ENCODE peak calls at places on chromosomes 13 and 19, in seven cellular contexts. A is cardiac fibroblast, D is astrocyte, H is epithelial cell of proximal tubule, W is HL-60, X is psoas muscle, Z is cardiac muscle cell. S is an unnamed sample.

GRCh38 chr19:29268721-29269483 is 56.0 kb upstream of the UQCRFS1 start:
- DNase-seq in A (no peak), D (no peak), H (no peak), W (no peak), X (no peak), Z (no peak), S (no peak)

GRCh38 chr13:21603531-21604448 is at the start of gene MICU2:
- DNase-seq in A (peak; percentile 94), D (peak; percentile 89), H (peak; percentile 73), W (peak; percentile 79), X (peak; percentile 96), Z (peak; percentile 95), S (peak; percentile 88)

GRCh38 chr13:102373221-102373620 is 28.6 kb downstream of the FGF14 start:
- DNase-seq in A (no peak), D (no peak), H (no peak), W (no peak), X (no peak), Z (no peak), S (no peak)

GRCh38 chr13:98267080-98267912 is 90.2 kb upstream of the RNF113B start:
- DNase-seq in A (peak; percentile 45), D (peak; percentile 55), H (no peak), W (no peak), X (no peak), Z (peak; percentile 34), S (no peak)

GRCh38 chr13:100100115-100100879 is 11.4 kb downstream of the PCCA start:
- DNase-seq in A (peak; percentile 81), D (peak; percentile 91), H (peak; percentile 98), W (no peak), X (no peak), Z (peak; percentile 71), S (peak; percentile 45)

GRCh38 chr13:87859261-87859660 is 188.1 kb downstream of the SLITRK5 start:
- DNase-seq in A (no peak), D (no peak), H (no peak), W (no peak), X (no peak), Z (no peak), S (no peak)

GRCh38 chr19:2371656-2372055 is 11.6 kb downstream of the TMPRSS9 start:
- DNase-seq in A (peak; percentile 7), D (no peak), H (no peak), W (no peak), X (no peak), Z (no peak), S (no peak)

GRCh38 chr13:27036236-27036981 is 135.2 kb downstream of the USP12 start:
- DNase-seq in A (peak; percentile 56), D (no peak), H (no peak), W (no peak), X (no peak), Z (peak; percentile 11), S (no peak)

GRCh38 chr13:41017153-41017552 is 2.0 kb downstream of the ELF1 start:
- DNase-seq in A (no peak), D (no peak), H (no peak), W (no peak), X (no peak), Z (no peak), S (no peak)

GRCh38 chr13:98143157-98143553 is 261 bp downstream of the FARP1 start:
- DNase-seq in A (no peak), D (no peak), H (no peak), W (no peak), X (peak; percentile 68), Z (no peak), S (no peak)

GRCh38 chr19:29622191-29623070 is 16.3 kb downstream of the POP4 start:
- DNase-seq in A (no peak), D (no peak), H (no peak), W (no peak), X (peak; percentile 29), Z (no peak), S (no peak)

GRCh38 chr19:45999653-46000121 is 4.4 kb downstream of the CCDC61 start:
- DNase-seq in A (peak; percentile 21), D (no peak), H (no peak), W (no peak), X (peak; percentile 68), Z (peak; percentile 42), S (no peak)

GRCh38 chr13:42808572-42808971 is 27.2 kb downstream of the FAM216B start:
- DNase-seq in A (no peak), D (peak; percentile 21), H (no peak), W (no peak), X (no peak), Z (no peak), S (no peak)

GRCh38 chr13:43289458-43290255 is 266.3 kb downstream of the DNAJC15 start:
- DNase-seq in A (peak; percentile 22), D (peak; percentile 22), H (no peak), W (no peak), X (no peak), Z (no peak), S (no peak)

GRCh38 chr13:33145667-33146066 is 129.4 kb downstream of the KL start:
- DNase-seq in A (no peak), D (no peak), H (no peak), W (no peak), X (no peak), Z (no peak), S (no peak)

GRCh38 chr13:40812724-40813445 is 23.5 kb downstream of the SLC25A15 start:
- DNase-seq in A (no peak), D (peak; percentile 17), H (peak; percentile 64), W (no peak), X (no peak), Z (peak; percentile 8), S (no peak)

GRCh38 chr13:114057131-114058050 is 75.0 kb downstream of the RASA3 start:
- DNase-seq in A (no peak), D (no peak), H (no peak), W (no peak), X (no peak), Z (no peak), S (no peak)

GRCh38 chr19:15551183-15552004 is 43.1 kb downstream of the CYP4F22 start:
- DNase-seq in A (peak; percentile 12), D (no peak), H (no peak), W (no peak), X (peak; percentile 65), Z (peak; percentile 27), S (no peak)

GRCh38 chr13:25213716-25214115 is 41.6 kb upstream of the AMER2 start:
- DNase-seq in A (no peak), D (no peak), H (no peak), W (no peak), X (no peak), Z (no peak), S (no peak)

GRCh38 chr13:43573787-43574562 is 212.8 kb downstream of the ENOX1 start:
- DNase-seq in A (peak; percentile 47), D (peak; percentile 21), H (no peak), W (no peak), X (no peak), Z (peak; percentile 64), S (no peak)

GRCh38 chr13:43880930-43881329 is 1.2 kb downstream of the LACC1 start:
- DNase-seq in A (peak; percentile 31), D (no peak), H (no peak), W (no peak), X (no peak), Z (peak; percentile 27), S (no peak)

GRCh38 chr13:27188239-27188638 is 16.6 kb upstream of the USP12 start:
- DNase-seq in A (no peak), D (no peak), H (no peak), W (no peak), X (no peak), Z (no peak), S (no peak)

GRCh38 chr19:16587031-16588023 is 15.1 kb upstream of the SLC35E1 start:
- DNase-seq in A (no peak), D (peak; percentile 58), H (no peak), W (peak; percentile 80), X (no peak), Z (no peak), S (no peak)
- H3K4me3 ChIP-seq in A (no peak overlapping the region), D (no peak overlapping the region), H (no peak overlapping the region), W (peak overlapping the region; percentile 19), X (peak overlapping the region; percentile 36), Z (no peak overlapping the region), S (no peak overlapping the region)

DNA sequence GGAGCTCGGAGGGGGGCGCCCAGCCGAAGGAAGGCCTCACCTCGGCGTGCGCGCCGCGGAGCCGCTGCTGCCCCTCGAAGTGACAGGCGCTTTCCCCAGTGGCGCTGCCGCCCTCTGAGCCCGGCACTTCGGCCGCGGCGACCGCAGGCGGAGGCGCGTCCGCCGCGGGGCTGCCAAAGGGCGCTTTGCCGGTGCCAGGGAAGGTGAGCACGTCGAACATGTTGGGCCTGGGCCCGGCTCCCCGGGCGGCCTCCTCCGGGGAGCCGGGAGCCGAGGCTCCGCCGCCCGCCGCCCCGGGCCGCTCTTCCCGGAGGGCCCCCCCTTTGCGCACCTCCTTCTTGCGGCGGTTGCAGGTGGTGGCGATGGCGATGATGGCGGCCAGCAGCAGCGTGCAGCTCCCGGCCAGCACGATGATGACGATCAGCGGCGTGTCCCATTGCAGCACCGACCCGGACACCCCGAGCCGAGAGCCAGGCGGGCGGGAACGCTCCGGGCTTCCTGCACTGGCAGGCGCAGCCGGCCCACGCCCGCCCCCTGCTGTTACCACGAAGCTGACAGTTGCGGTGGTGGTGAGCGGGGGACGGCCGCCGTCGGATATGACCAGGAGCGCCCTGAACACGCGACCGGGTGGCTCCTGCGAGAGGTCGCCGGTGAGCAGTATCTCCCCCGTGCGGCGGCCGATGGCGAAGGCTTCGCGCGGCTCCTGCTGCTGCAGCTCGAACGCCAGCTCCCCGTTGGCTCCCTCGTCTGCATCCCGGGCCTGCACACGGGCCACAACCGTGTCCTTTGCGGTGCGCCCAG is 2.5 kb downstream of the PCDH8 start:
- DNase-seq in A (peak; percentile 3), D (no peak), H (no peak), W (no peak), X (peak; percentile 48), Z (peak; percentile 32), S (no peak)
- TF ChIP-seq CTCF in A (no peak), D (no peak), H (peak; percentile 23), W (no peak), X (no peak), Z (peak; percentile 31), S (peak; percentile 36)

GRCh38 chr13:88896466-88896865 is 1225.3 kb downstream of the SLITRK5 start:
- DNase-seq in A (no peak), D (no peak), H (no peak), W (no peak), X (peak; percentile 49), Z (no peak), S (no peak)

DNA sequence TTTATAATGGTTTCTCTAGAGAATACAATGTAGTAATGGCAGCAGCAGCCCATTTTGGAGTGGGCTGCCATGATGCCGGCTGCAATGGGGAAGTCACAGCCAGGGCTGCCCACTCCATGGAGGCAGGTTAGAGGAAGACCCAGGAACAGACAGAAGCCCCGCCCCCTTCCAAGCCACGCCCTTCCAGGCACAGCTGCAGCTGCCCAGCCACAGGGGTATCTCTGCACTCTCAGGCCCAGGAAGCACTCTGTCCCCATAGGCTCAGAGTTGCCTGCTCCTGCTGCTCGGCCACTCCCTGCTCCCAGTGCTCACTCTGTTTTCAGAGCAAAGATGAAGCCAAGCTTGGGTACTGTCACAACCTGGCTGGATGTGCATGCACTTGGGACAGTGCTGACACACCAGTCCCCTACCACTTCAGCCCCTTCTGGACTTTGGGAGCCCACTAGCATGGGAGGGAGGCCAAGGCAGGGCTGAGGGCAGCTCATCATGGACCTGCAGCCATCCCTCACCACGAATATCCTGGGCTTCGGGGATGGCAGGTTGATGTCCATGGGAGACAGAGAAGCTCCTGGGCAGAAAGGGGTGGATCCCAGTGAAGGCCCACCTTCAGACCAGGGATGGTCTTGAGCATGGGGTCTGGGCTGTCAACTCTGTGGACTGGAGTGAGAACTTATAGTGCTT is 1224.2 kb downstream of the SLITRK5 start:
- DNase-seq in A (no peak), D (no peak), H (no peak), W (no peak), X (peak; percentile 23), Z (no peak), S (no peak)
- H3K4me3 ChIP-seq in A (no peak overlapping the region), D (no peak overlapping the region), H (no peak overlapping the region), W (no peak overlapping the region), X (no peak overlapping the region), Z (no peak overlapping the region), S (no peak overlapping the region)

GRCh38 chr19:28242317-28242927 is 970.5 kb downstream of the UQCRFS1 start:
- DNase-seq in A (peak; percentile 65), D (no peak), H (no peak), W (peak; percentile 10), X (no peak), Z (peak; percentile 60), S (no peak)
- TF ChIP-seq CTCF in A (peak; percentile 54), D (peak; percentile 56), H (peak; percentile 80), W (peak; percentile 10), X (peak; percentile 26), Z (peak; percentile 70), S (peak; percentile 50)